ENCODE peak calls at places on chromosome 16, in seven cellular contexts. K is neuronal stem cell, N is esophagus squamous epithelium, S is hepatocyte, P is SK-N-SH, R is uterus, Y is thoracic aorta. J is an unnamed sample. For H3K27me3, the result is how much of the 10 kb centered on the place peaks cover.

GRCh38 chr16:62253926-62254325 is 217.7 kb upstream of the CDH8 start:
- DNase-seq in K (no peak), N (no peak), S (no peak), P (no peak), R (no peak), Y (no peak), J (no peak)

GRCh38 chr16:10277597-10277996 is 95.4 kb upstream of the GRIN2A start:
- DNase-seq in K (no peak), N (no peak), S (no peak), P (no peak), R (no peak), Y (no peak), J (no peak)

GRCh38 chr16:17389392-17389791 is 81.4 kb downstream of the XYLT1 start:
- DNase-seq in K (no peak), N (no peak), S (no peak), P (no peak), R (no peak), Y (no peak), J (no peak)

GRCh38 chr16:53864819-53865491 is 161.0 kb downstream of the FTO start:
- DNase-seq in K (no peak), N (no peak), S (no peak), P (no peak), R (no peak), Y (no peak), J (no peak)

GRCh38 chr16:88264641-88265285 is 118.0 kb upstream of the ZNF469 start:
- DNase-seq in K (peak), N (peak), S (peak), P (no peak), R (peak), Y (peak), J (peak)

GRCh38 chr16:5041604-5042133 is 7.9 kb upstream of the NAGPA start:
- DNase-seq in K (no peak), N (no peak), S (peak), P (no peak), R (no peak), Y (no peak), J (no peak)

GRCh38 chr16:450800-451512 is 25.5 kb downstream of the RAB11FIP3 start:
- DNase-seq in K (no peak), N (no peak), S (no peak), P (no peak), R (no peak), Y (no peak), J (no peak)

GRCh38 chr16:15672514-15673167 is 22.6 kb downstream of the NDE1 start:
- DNase-seq in K (no peak), N (peak), S (peak), P (no peak), R (peak), Y (peak), J (peak)

GRCh38 chr16:51152691-51153261 is 1.7 kb upstream of the SALL1 start:
- DNase-seq in K (no peak), N (no peak), S (no peak), P (peak), R (peak), Y (no peak), J (peak)

GRCh38 chr16:53773150-53773846 is 69.3 kb downstream of the FTO start:
- DNase-seq in K (peak), N (no peak), S (peak), P (peak), R (no peak), Y (no peak), J (peak)

GRCh38 chr16:11129378-11129781 is 126.6 kb downstream of the SOCS1 start:
- DNase-seq in K (no peak), N (no peak), S (no peak), P (peak), R (no peak), Y (no peak), J (peak)

GRCh38 chr16:70483426-70483825 is 29.0 kb downstream of the FCSK start:
- DNase-seq in K (no peak), N (no peak), S (no peak), P (no peak), R (no peak), Y (no peak), J (no peak)

GRCh38 chr16:261031-261691 is 14.6 kb downstream of the RGS11 start:
- DNase-seq in K (no peak), N (no peak), S (no peak), P (no peak), R (no peak), Y (no peak), J (no peak)

GRCh38 chr16:65285128-65286120 is 163.6 kb upstream of the CDH11 start:
- DNase-seq in K (no peak), N (no peak), S (peak), P (no peak), R (no peak), Y (no peak), J (peak)

GRCh38 chr16:9695152-9695551 is 487.1 kb downstream of the GRIN2A start:
- DNase-seq in K (no peak), N (no peak), S (no peak), P (no peak), R (no peak), Y (no peak), J (no peak)

GRCh38 chr16:28534542-28535373 is 4.0 kb downstream of the NUPR1 start:
- DNase-seq in K (no peak), N (no peak), S (no peak), P (no peak), R (no peak), Y (peak), J (no peak)

GRCh38 chr16:88131966-88132365 is 180.7 kb downstream of the BANP start:
- DNase-seq in K (no peak), N (no peak), S (no peak), P (no peak), R (no peak), Y (no peak), J (no peak)

GRCh38 chr16:3949287-3949686 is 68.8 kb upstream of the CREBBP start:
- DNase-seq in K (no peak), N (no peak), S (no peak), P (no peak), R (no peak), Y (no peak), J (peak)

GRCh38 chr16:3951861-3952332 is 71.4 kb upstream of the CREBBP start:
- DNase-seq in K (no peak), N (no peak), S (no peak), P (no peak), R (no peak), Y (no peak), J (no peak)

GRCh38 chr16:3952342-3953131 is 72.0 kb upstream of the CREBBP start:
- DNase-seq in K (no peak), N (no peak), S (no peak), P (no peak), R (peak), Y (peak), J (no peak)

GRCh38 chr16:3949946-3950342 is 69.4 kb upstream of the CREBBP start:
- DNase-seq in K (no peak), N (no peak), S (no peak), P (no peak), R (no peak), Y (no peak), J (no peak)

GRCh38 chr16:3950343-3951193 is 70.1 kb upstream of the CREBBP start:
- DNase-seq in K (no peak), N (no peak), S (peak), P (no peak), R (peak), Y (peak), J (no peak)
- H3K27ac ChIP-seq in K (no peak), N (peak), S (peak), P (no peak), R (peak), Y (peak), J (no peak)

GRCh38 chr16:84312783-84313382 is 18.2 kb downstream of the WFDC1 start:
- DNase-seq in K (no peak), N (no peak), S (peak), P (peak), R (no peak), Y (no peak), J (peak)
- H3K27me3 ChIP-seq in K (under half), N (under half), S (under half), P (under half), R (under half), Y (under half), J (under half)

DNA sequence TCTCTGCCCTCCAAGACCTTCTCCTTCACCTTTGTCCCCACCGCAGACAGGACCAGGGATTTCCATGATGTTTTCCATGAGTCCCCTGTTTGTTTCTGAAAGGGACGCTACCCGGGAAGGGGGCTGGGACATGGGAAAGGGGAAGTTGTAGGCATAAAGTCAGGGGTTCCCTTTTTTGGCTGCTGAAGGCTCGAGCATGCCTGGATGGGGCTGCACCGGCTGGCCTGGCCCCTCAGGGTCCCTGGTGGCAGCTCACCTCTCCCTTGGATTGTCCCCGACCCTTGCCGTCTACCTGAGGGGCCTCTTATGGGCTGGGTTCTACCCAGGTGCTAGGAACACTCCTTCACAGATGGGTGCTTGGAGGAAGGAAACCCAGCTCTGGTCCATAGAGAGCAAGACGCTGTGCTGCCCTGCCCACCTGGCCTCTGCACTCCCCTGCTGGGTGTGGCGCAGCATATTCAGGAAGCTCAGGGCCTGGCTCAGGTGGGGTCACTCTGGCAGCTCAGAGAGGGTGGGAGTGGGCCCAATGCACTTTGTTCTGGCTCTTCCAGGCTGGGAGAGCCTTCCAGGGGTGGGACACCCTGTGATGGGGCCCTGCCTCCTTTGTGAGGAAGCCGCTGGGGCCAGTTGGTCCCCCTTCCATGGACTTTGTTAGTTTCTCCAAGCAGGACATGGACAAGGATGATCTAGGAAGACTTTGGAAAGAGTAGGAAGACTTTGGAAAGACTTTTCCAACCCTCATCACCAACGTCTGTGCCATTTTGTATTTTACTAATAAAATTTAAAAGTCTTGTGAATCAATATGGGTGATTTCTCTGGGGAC is 12.2 kb downstream of the CX3CL1 start:
- DNase-seq in K (no peak), N (no peak), S (no peak), P (no peak), R (no peak), Y (no peak), J (no peak)
- H3K27ac ChIP-seq in K (no peak), N (peak), S (peak), P (no peak), R (peak), Y (peak), J (no peak)

GRCh38 chr16:56637814-56638750 is at the start of gene MT1A:
- DNase-seq in K (no peak), N (no peak), S (peak), P (peak), R (peak), Y (peak), J (peak)

GRCh38 chr16:56635441-56635967 is 3.0 kb upstream of the MT1A start:
- DNase-seq in K (no peak), N (no peak), S (no peak), P (peak), R (no peak), Y (no peak), J (no peak)

GRCh38 chr16:56634715-56635440 is 2.4 kb downstream of the MT1M start:
- DNase-seq in K (no peak), N (no peak), S (no peak), P (peak), R (no peak), Y (no peak), J (no peak)

GRCh38 chr16:56639045-56639444 is 579 bp downstream of the MT1A start:
- DNase-seq in K (no peak), N (no peak), S (no peak), P (no peak), R (no peak), Y (no peak), J (no peak)

GRCh38 chr16:56636616-56637413 is 1.7 kb upstream of the MT1A start:
- DNase-seq in K (no peak), N (no peak), S (no peak), P (no peak), R (no peak), Y (no peak), J (no peak)
- H3K27me3 ChIP-seq in K (half or more), N (under half), S (half or more), P (under half), R (under half), Y (under half), J (half or more)

GRCh38 chr16:75113541-75114121 is 2.9 kb downstream of the LDHD start:
- DNase-seq in K (no peak), N (no peak), S (no peak), P (no peak), R (no peak), Y (no peak), J (no peak)

GRCh38 chr16:75110637-75111513 is 5.7 kb downstream of the LDHD start:
- DNase-seq in K (peak), N (peak), S (peak), P (peak), R (peak), Y (peak), J (peak)

GRCh38 chr16:75111514-75112280 is 4.9 kb downstream of the LDHD start:
- DNase-seq in K (no peak), N (no peak), S (no peak), P (no peak), R (peak), Y (no peak), J (no peak)

GRCh38 chr16:75113046-75113491 is 3.5 kb downstream of the LDHD start:
- DNase-seq in K (no peak), N (no peak), S (peak), P (no peak), R (no peak), Y (no peak), J (no peak)

DNA sequence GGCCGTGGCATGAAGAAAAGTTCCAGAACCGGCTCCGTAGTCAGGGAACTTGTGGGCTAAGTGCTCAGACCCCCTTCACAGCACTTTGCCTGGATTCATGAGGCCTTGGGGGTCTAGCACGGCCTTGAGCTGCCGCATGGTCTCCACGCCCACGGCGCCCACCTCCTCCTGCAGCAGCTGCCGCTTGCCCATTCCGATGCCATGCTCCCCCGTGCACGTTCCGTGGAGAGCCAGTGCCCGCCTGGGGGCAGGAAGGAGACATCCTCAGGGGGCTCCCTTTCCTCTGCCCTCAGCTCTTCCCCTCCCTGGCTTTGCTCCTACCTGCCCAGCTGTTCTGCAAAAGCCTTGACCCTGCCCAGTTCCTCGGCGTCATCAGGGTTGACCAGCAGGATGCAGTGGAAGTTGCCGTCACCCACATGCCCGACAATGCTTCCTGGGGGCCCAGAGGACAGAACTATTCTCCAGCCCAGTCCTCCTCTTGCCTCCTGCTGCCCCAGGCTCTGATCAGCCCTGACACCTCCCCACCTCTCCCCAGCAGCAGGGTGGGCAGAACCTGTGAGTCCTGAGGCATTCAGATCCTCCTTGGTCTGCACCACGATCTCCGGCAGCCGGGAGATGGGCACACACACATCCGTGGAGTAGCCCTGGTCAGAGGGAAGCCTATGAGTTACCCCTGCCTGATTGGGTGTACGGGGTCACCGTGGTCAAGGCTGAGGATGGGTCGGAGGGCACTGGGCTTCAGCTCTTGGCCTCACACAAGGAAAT is 4.1 kb downstream of the LDHD start:
- DNase-seq in K (no peak), N (no peak), S (no peak), P (no peak), R (no peak), Y (no peak), J (no peak)
- H3K27ac ChIP-seq in K (no peak), N (peak), S (no peak), P (no peak), R (peak), Y (no peak), J (peak)